ENCODE peak calls at places on chromosomes 13 and 19, in six cellular contexts. L, Z, Q, O, I and H are unnamed samples.

GRCh38 chr19:38068851-38069250 is 155.2 kb downstream of the DPF1 start:
- DNase-seq in L (no peak), Z (no peak), Q (no peak), O (no peak), I (no peak), H (no peak)

GRCh38 chr19:41575998-41576397 is at the start of gene CEACAM21:
- DNase-seq in L (no peak), Z (no peak), Q (no peak), O (no peak), I (no peak), H (no peak)

GRCh38 chr19:40629346-40629745 is 28.2 kb downstream of the LTBP4 start:
- DNase-seq in L (no peak), Z (no peak), Q (peak; percentile 15), O (no peak), I (no peak), H (no peak)

GRCh38 chr19:37905936-37906867 is at the start of gene WDR87:
- DNase-seq in L (peak; percentile 60), Z (no peak), Q (peak; percentile 95), O (no peak), I (peak; percentile 49), H (peak; percentile 17)

GRCh38 chr19:28878862-28879566 is 333.9 kb downstream of the UQCRFS1 start:
- DNase-seq in L (peak; percentile 74), Z (peak; percentile 80), Q (peak; percentile 62), O (peak; percentile 77), I (peak; percentile 2), H (peak; percentile 61)

GRCh38 chr19:53882391-53883050 is 524 bp downstream of the PRKCG start:
- DNase-seq in L (no peak), Z (no peak), Q (no peak), O (no peak), I (no peak), H (no peak)

GRCh38 chr13:101384929-101385328 is 31.4 kb downstream of the NALCN start:
- DNase-seq in L (no peak), Z (no peak), Q (no peak), O (no peak), I (no peak), H (no peak)

GRCh38 chr19:28171983-28172382 is 1041.0 kb downstream of the UQCRFS1 start:
- DNase-seq in L (no peak), Z (no peak), Q (no peak), O (no peak), I (no peak), H (no peak)

GRCh38 chr19:38919837-38920528 is 8.0 kb upstream of the CCER2 start:
- DNase-seq in L (no peak), Z (no peak), Q (peak; percentile 21), O (no peak), I (no peak), H (no peak)

GRCh38 chr13:113854238-113855011 is 9.5 kb downstream of the GAS6 start:
- DNase-seq in L (peak; percentile 16), Z (peak; percentile 52), Q (no peak), O (peak; percentile 79), I (no peak), H (peak; percentile 52)

GRCh38 chr13:19737844-19738557 is 44.7 kb downstream of the PSPC1 start:
- DNase-seq in L (no peak), Z (no peak), Q (no peak), O (no peak), I (no peak), H (no peak)

GRCh38 chr19:5893907-5894703 is 9.5 kb downstream of the NDUFA11 start:
- DNase-seq in L (no peak), Z (no peak), Q (peak; percentile 94), O (no peak), I (no peak), H (no peak)

GRCh38 chr19:51702103-51702753 is 9.1 kb downstream of the SPACA6 start:
- DNase-seq in L (peak; percentile 96), Z (peak; percentile 96), Q (peak; percentile 54), O (peak; percentile 36), I (no peak), H (peak; percentile 88)

GRCh38 chr13:97852181-97852874 is 101.1 kb upstream of the IPO5 start:
- DNase-seq in L (no peak), Z (no peak), Q (no peak), O (no peak), I (no peak), H (no peak)

GRCh38 chr13:20546559-20546958 is 20.4 kb upstream of the IFT88 start:
- DNase-seq in L (no peak), Z (no peak), Q (no peak), O (no peak), I (no peak), H (no peak)

GRCh38 chr13:48930933-48931332 is 44.8 kb upstream of the FNDC3A start:
- DNase-seq in L (no peak), Z (no peak), Q (peak; percentile 9), O (no peak), I (no peak), H (no peak)

GRCh38 chr13:100658363-100658762 is 16.2 kb downstream of the TMTC4 start:
- DNase-seq in L (no peak), Z (no peak), Q (no peak), O (no peak), I (peak; percentile 34), H (no peak)

GRCh38 chr13:25778302-25778701 is 273.5 kb downstream of the SHISA2 start:
- DNase-seq in L (no peak), Z (no peak), Q (no peak), O (no peak), I (no peak), H (no peak)

GRCh38 chr13:53200498-53201453 is 172.2 kb downstream of the OLFM4 start:
- DNase-seq in L (peak; percentile 68), Z (peak; percentile 36), Q (peak; percentile 44), O (peak; percentile 2), I (no peak), H (no peak)

GRCh38 chr19:7373862-7374261 is 25.1 kb downstream of the ARHGEF18 start:
- DNase-seq in L (no peak), Z (no peak), Q (no peak), O (no peak), I (no peak), H (no peak)

GRCh38 chr19:28940751-28941500 is 272.0 kb downstream of the UQCRFS1 start:
- DNase-seq in L (no peak), Z (no peak), Q (no peak), O (peak; percentile 49), I (no peak), H (no peak)

GRCh38 chr13:28528388-28528787 is 33.5 kb upstream of the FLT1 start:
- DNase-seq in L (no peak), Z (no peak), Q (no peak), O (no peak), I (no peak), H (no peak)
- H3K4me3 ChIP-seq in L (no peak overlapping the region), Z (no peak overlapping the region), Q (no peak overlapping the region), O (no peak overlapping the region), I (no peak overlapping the region), H (no peak overlapping the region)

GRCh38 chr13:110965755-110966134 is 50.9 kb upstream of the ANKRD10 start:
- DNase-seq in L (no peak), Z (no peak), Q (no peak), O (no peak), I (no peak), H (no peak)
- H3K4me1 ChIP-seq in L (no peaks in the 10 kb centered on the region), Z (no peaks in the 10 kb centered on the region), Q (no peaks in the 10 kb centered on the region), O (no peaks in the 10 kb centered on the region), I (no peaks in the 10 kb centered on the region), H (no peaks in the 10 kb centered on the region)

DNA sequence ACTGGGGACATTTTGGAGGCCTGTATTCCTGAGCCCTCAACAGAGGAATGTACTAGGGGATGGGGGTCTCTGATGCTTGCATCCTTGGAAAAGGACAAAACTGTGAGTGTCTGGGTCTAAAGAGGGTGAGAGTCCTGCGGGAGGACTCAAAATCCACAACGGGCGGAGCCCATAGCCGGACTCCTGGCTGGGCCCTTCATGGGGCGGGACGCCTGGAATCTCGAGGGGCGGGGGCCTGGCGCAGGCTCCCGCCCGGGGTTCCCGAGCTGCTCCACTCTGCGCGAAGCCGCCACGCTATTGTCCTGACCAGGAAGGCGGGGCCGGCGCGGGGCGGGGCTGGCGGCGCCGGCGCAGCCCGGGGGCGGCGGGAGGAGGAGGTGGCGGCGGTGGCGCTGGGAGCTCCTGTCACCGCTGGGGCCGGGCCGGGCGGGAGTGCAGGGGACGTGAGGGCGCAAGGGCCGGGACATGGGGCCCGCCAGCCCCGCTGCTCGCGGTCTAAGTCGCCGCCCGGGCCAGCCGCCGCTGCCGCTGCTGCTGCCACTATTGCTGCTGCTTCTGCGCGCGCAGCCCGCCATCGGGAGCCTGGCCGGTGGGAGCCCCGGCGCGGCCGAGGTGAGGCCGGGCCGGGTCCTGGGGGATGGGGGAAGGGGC is at the start of gene APLP1:
- DNase-seq in L (peak; percentile 91), Z (peak; percentile 58), Q (peak; percentile 92), O (no peak), I (peak; percentile 43), H (peak; percentile 35)
- H3K4me3 ChIP-seq in L (peak within 1 kb of the TSS; percentile 74), Z (peak within 1 kb of the TSS; percentile 7), Q (peak within 1 kb of the TSS; percentile 52), O (peak within 1 kb of the TSS; percentile 17), I (peak within 1 kb of the TSS; percentile 34), H (peak within 1 kb of the TSS; percentile 31)

GRCh38 chr19:58579473-58580142 is 6.5 kb upstream of the MZF1 start:
- DNase-seq in L (no peak), Z (peak; percentile 28), Q (no peak), O (no peak), I (no peak), H (no peak)

GRCh38 chr19:58577581-58578429 is 4.7 kb upstream of the MZF1 start:
- DNase-seq in L (no peak), Z (peak; percentile 40), Q (no peak), O (no peak), I (no peak), H (no peak)

GRCh38 chr19:58581227-58582141 is 8.3 kb upstream of the MZF1 start:
- DNase-seq in L (peak; percentile 75), Z (peak; percentile 92), Q (no peak), O (peak; percentile 90), I (peak; percentile 84), H (peak; percentile 86)

GRCh38 chr19:58575183-58576041 is 2.3 kb upstream of the MZF1 start:
- DNase-seq in L (peak; percentile 87), Z (peak; percentile 95), Q (peak; percentile 89), O (peak; percentile 91), I (peak; percentile 74), H (peak; percentile 92)

GRCh38 chr19:58578430-58578925 is 5.3 kb upstream of the MZF1 start:
- DNase-seq in L (no peak), Z (peak; percentile 22), Q (no peak), O (no peak), I (no peak), H (no peak)
- H3K4me1 ChIP-seq in L (peaks cover 41% of the 10 kb centered on the region), Z (peaks cover 6% of the 10 kb centered on the region), Q (no peaks in the 10 kb centered on the region), O (peaks cover 12% of the 10 kb centered on the region), I (peaks cover 28% of the 10 kb centered on the region), H (peaks cover 4% of the 10 kb centered on the region)

DNA sequence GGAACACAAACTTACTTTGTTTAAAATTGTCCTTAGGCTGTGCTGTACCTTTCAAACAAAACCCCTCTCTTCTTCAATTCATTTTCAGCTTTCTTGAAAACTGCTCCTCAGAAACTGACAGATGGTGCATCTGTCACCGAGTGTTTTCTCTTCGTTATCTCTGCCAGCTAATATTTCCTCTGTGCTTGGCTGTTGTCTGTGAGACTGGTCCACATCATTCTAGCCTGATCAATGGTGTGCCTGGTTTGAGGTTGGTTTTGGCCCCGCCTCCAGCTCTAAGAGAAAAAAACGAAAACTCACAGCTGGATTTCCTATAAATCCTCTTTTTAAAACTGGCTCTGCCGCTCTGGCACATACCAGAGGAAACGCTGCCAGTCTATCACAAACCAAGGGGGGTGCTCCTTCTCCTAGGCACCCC is 79.7 kb downstream of the STARD13 start:
- DNase-seq in L (peak; percentile 46), Z (no peak), Q (peak; percentile 33), O (peak; percentile 69), I (no peak), H (no peak)
- H3K4me3 ChIP-seq in L (no peak overlapping the region), Z (no peak overlapping the region), Q (peak overlapping the region; percentile 51), O (no peak overlapping the region), I (no peak overlapping the region), H (peak overlapping the region; percentile 25)